ENCODE peak calls at places on chromosomes 1 and 21, in six cellular contexts. C, S, A, F, B and M are unnamed samples.

GRCh38 chr1:31102501-31102950 is 37.0 kb upstream of the PUM1 start:
- DNase-seq in C (peak), A (no peak), F (no peak), S (no peak), B (no peak), M (no peak)

GRCh38 chr1:102628008-102628736 is 480.1 kb downstream of the COL11A1 start:
- DNase-seq in B (no peak), A (peak), C (peak), S (no peak), F (no peak), M (no peak)

GRCh38 chr1:12052008-12052573 is 11.0 kb upstream of the TNFRSF8 start:
- DNase-seq in B (no peak), C (peak), S (no peak), F (peak), A (no peak), M (no peak)

GRCh38 chr1:41513388-41513745 is 28.9 kb upstream of the EDN2 start:
- DNase-seq in A (no peak), S (no peak), F (no peak), C (no peak), B (no peak), M (no peak)

GRCh38 chr1:205739348-205740160 is 10.4 kb downstream of the NUCKS1 start:
- DNase-seq in B (no peak), F (no peak), A (no peak), S (no peak), C (no peak), M (no peak)

GRCh38 chr1:96880626-96881025 is 159.0 kb downstream of the PTBP2 start:
- DNase-seq in B (no peak), F (no peak), A (no peak), C (no peak), S (no peak), M (no peak)

GRCh38 chr1:220962031-220962751 is 82.9 kb downstream of the HLX start:
- DNase-seq in F (peak), C (peak), S (no peak), B (no peak), A (no peak), M (no peak)

GRCh38 chr1:202101182-202101581 is 21.5 kb upstream of the GPR37L1 start:
- DNase-seq in A (peak), S (no peak), B (no peak), C (no peak), F (no peak), M (no peak)

GRCh38 chr21:33212159-33212851 is 17.4 kb upstream of the IFNAR2 start:
- DNase-seq in A (no peak), F (no peak), C (no peak), B (no peak), S (no peak), M (peak)

GRCh38 chr21:19807231-19807630 is 1191.0 kb upstream of the NCAM2 start:
- DNase-seq in C (no peak), B (no peak), F (no peak), A (no peak), S (no peak), M (no peak)